ENCODE peak calls at places on chromosomes 3 and 15, in nine cellular contexts. J is stimulated activated CD4-positive, alpha-beta T cell treated with anti-CD3 and anti-CD28 coated beads, Interleukin-2, amount 100 ng/mL, for 48 hours; V is neural crest cell; L is AG04450; S is astrocyte; M is AML-193; T is cardiac septum; F is mesendoderm; D is AG08395. U is an unnamed sample.

GRCh38 chr3:179227349-179227748 is 23.6 kb downstream of the KCNMB3 start:
- DNase-seq in J (no peak), F (peak; percentile 60), S (peak; percentile 33), V (no peak), D (no peak), M (no peak), T (no peak), L (no peak), U (no peak)

GRCh38 chr15:98958918-98959639 is 48.5 kb downstream of the PGPEP1L start:
- DNase-seq in D (no peak), F (no peak), J (no peak), V (no peak), S (no peak), L (no peak), M (no peak), T (no peak), U (no peak)

GRCh38 chr15:55846108-55846707 is 103.3 kb upstream of the PRTG start:
- DNase-seq in J (peak; percentile 37), T (no peak), S (peak; percentile 51), F (peak; percentile 90), M (peak; percentile 54), L (peak; percentile 71), V (peak; percentile 73), D (peak; percentile 72), U (peak; percentile 46)

GRCh38 chr15:101022306-101022705 is 103.1 kb downstream of the LRRK1 start:
- DNase-seq in T (peak; percentile 44), J (no peak), F (no peak), S (no peak), M (no peak), D (no peak), V (no peak), L (no peak), U (no peak)

GRCh38 chr3:129549006-129549800 is 6.2 kb downstream of the H1-8 start:
- DNase-seq in V (no peak), L (no peak), J (no peak), M (peak; percentile 83), T (no peak), D (peak; percentile 56), F (peak; percentile 59), S (peak; percentile 38), U (peak; percentile 76)

GRCh38 chr3:182980204-182981037 is at the start of gene DCUN1D1:
- DNase-seq in F (peak; percentile 89), L (peak; percentile 36), V (peak; percentile 90), D (peak; percentile 97), T (peak; percentile 96), M (peak; percentile 88), J (peak; percentile 84), S (peak; percentile 60), U (peak; percentile 96)

GRCh38 chr3:126557761-126558160 is 971 bp downstream of the C3orf22 start:
- DNase-seq in M (no peak), S (no peak), F (peak; percentile 20), L (no peak), D (peak; percentile 37), V (no peak), J (no peak), T (no peak), U (no peak)

GRCh38 chr3:46019707-46020106 is 7.6 kb downstream of the XCR1 start:
- DNase-seq in J (peak; percentile 24), T (no peak), S (no peak), D (peak; percentile 41), M (no peak), L (no peak), V (no peak), F (no peak), U (no peak)

GRCh38 chr3:141462176-141462859 is 24.5 kb upstream of the RASA2 start:
- DNase-seq in L (no peak), D (no peak), V (no peak), J (no peak), T (no peak), F (no peak), S (no peak), M (no peak), U (no peak)

GRCh38 chr3:194401346-194401745 is 2.3 kb upstream of the GP5 start:
- DNase-seq in J (no peak), M (no peak), L (no peak), T (no peak), S (no peak), V (no peak), F (no peak), D (no peak), U (no peak)

GRCh38 chr15:35481992-35482391 is 64.0 kb downstream of the DPH6 start:
- DNase-seq in J (no peak), M (no peak), S (peak; percentile 77), D (peak; percentile 52), V (no peak), L (peak; percentile 21), T (no peak), F (peak; percentile 87), U (no peak)

GRCh38 chr3:162602619-162603018 is 1106.0 kb downstream of the OTOL1 start:
- DNase-seq in D (no peak), L (no peak), T (no peak), J (no peak), F (no peak), M (no peak), S (no peak), V (no peak), U (no peak)

GRCh38 chr15:67833504-67834248 is 6.2 kb downstream of the RNU6-1 start:
- DNase-seq in D (peak; percentile 43), V (peak; percentile 64), L (no peak), T (peak; percentile 71), M (no peak), J (no peak), S (no peak), F (peak; percentile 81), U (peak; percentile 72)

GRCh38 chr3:97872209-97873042 is 50.6 kb downstream of the CRYBG3 start:
- DNase-seq in M (no peak), D (peak; percentile 81), J (peak; percentile 16), L (peak; percentile 79), V (no peak), S (peak; percentile 97), T (no peak), F (no peak), U (peak; percentile 36)

GRCh38 chr15:63833246-63833696 is 477 bp downstream of the HERC1 start:
- DNase-seq in L (no peak), D (peak; percentile 36), T (peak; percentile 75), F (peak; percentile 60), M (no peak), J (peak; percentile 19), S (peak; percentile 34), V (peak; percentile 28), U (peak; percentile 49)

GRCh38 chr3:59438492-59438891 is 388.7 kb upstream of the CFAP20DC start:
- DNase-seq in D (no peak), S (no peak), F (no peak), T (no peak), M (peak; percentile 5), J (no peak), V (no peak), L (no peak), U (no peak)

GRCh38 chr15:98727115-98728040 is 79.0 kb downstream of the IGF1R start:
- DNase-seq in S (peak; percentile 93), T (peak; percentile 95), V (peak; percentile 26), J (no peak), F (peak; percentile 98), L (peak; percentile 79), M (no peak), D (peak; percentile 97), U (peak; percentile 95)

GRCh38 chr15:85541744-85542143 is 161.3 kb downstream of the AKAP13 start:
- DNase-seq in L (no peak), V (no peak), S (no peak), D (no peak), T (no peak), M (no peak), F (peak; percentile 37), J (no peak), U (no peak)

GRCh38 chr15:66633851-66634250 is 68.1 kb upstream of the LCTL start:
- DNase-seq in F (no peak), M (no peak), J (no peak), T (no peak), V (no peak), L (no peak), S (no peak), D (no peak), U (no peak)

GRCh38 chr15:45402955-45403892 is 24.9 kb upstream of the GATM start:
- DNase-seq in V (peak; percentile 14), T (peak; percentile 77), M (peak; percentile 6), L (no peak), S (peak; percentile 30), J (peak; percentile 24), F (peak; percentile 38), D (peak; percentile 19), U (peak; percentile 23)

GRCh38 chr3:44993471-44994205 is 17.6 kb downstream of the EXOSC7 start:
- DNase-seq in M (no peak), D (peak; percentile 93), L (peak; percentile 57), J (no peak), F (peak; percentile 51), T (no peak), V (no peak), S (peak; percentile 66), U (peak; percentile 59)

GRCh38 chr15:45401665-45402161 is 23.4 kb upstream of the GATM start:
- DNase-seq in L (no peak), J (no peak), D (no peak), T (no peak), M (no peak), S (no peak), V (no peak), F (no peak), U (no peak)

GRCh38 chr3:71681224-71681668 is 44.0 kb downstream of the EIF4E3 start:
- DNase-seq in L (peak; percentile 47), M (peak; percentile 90), F (peak; percentile 78), V (peak; percentile 51), T (no peak), J (peak; percentile 18), D (peak; percentile 80), S (peak; percentile 49), U (peak; percentile 50)

GRCh38 chr3:192409838-192410683 is 317.3 kb downstream of the FGF12 start:
- DNase-seq in D (no peak), V (peak; percentile 22), J (no peak), L (no peak), F (peak; percentile 77), M (no peak), T (no peak), S (peak; percentile 43), U (no peak)

GRCh38 chr3:156400062-156400461 is 154.9 kb downstream of the SSR3 start:
- DNase-seq in S (no peak), V (no peak), T (no peak), J (no peak), L (no peak), D (no peak), F (no peak), M (no peak), U (no peak)

GRCh38 chr15:35181538-35181937 is 96.4 kb upstream of the NANOGP8 start:
- DNase-seq in D (no peak), L (no peak), S (peak; percentile 38), F (no peak), J (no peak), T (no peak), V (no peak), M (no peak), U (no peak)

GRCh38 chr3:149180057-149180573 is 41.5 kb downstream of the CP start:
- DNase-seq in V (no peak), F (no peak), J (no peak), M (no peak), S (peak; percentile 99), T (peak; percentile 81), D (peak; percentile 97), L (peak; percentile 96), U (peak; percentile 85)

GRCh38 chr3:195736866-195737490 is 16.2 kb downstream of the MUC20 start:
- DNase-seq in F (no peak), M (no peak), T (peak; percentile 14), S (no peak), L (no peak), V (no peak), J (no peak), D (no peak), U (no peak)

GRCh38 chr3:120324185-120324584 is 25.0 kb downstream of the LRRC58 start:
- DNase-seq in J (no peak), L (no peak), D (peak; percentile 11), F (no peak), S (peak; percentile 25), M (no peak), T (no peak), V (no peak), U (no peak)

GRCh38 chr3:76487446-76487845 is 552.5 kb upstream of the ROBO2 start:
- DNase-seq in L (peak; percentile 45), M (no peak), D (peak; percentile 10), T (no peak), V (no peak), F (no peak), J (no peak), S (no peak), U (peak; percentile 11)

GRCh38 chr3:64361962-64362735 is 136.9 kb upstream of the PRICKLE2 start:
- DNase-seq in T (no peak), D (no peak), S (peak; percentile 48), F (no peak), J (no peak), M (no peak), L (no peak), V (no peak), U (no peak)

U was measured in hepatic stellate cell.